ENCODE peak calls at places on chromosomes 12 and 14, in four cellular contexts. Z is stomach, Q is vagina, B is H1. N is an unnamed sample.

GRCh38 chr14:32469388-32470160 is 140.5 kb downstream of the AKAP6 start:
- DNase-seq in Z (no peak), Q (no peak), B (no peak), N (no peak)

GRCh38 chr12:12007001-12007712 is 63.6 kb upstream of the BCL2L14 start:
- DNase-seq in Z (no peak), Q (no peak), B (no peak), N (no peak)

GRCh38 chr12:56293785-56294184 is 6.3 kb downstream of the CS start:
- DNase-seq in Z (no peak), Q (no peak), B (no peak), N (no peak)

GRCh38 chr12:48165089-48166031 is 8.0 kb upstream of the ASB8 start:
- DNase-seq in Z (no peak), Q (no peak), B (no peak), N (no peak)

GRCh38 chr12:27304856-27305255 is 27.8 kb upstream of the BMAL2 start:
- DNase-seq in Z (no peak), Q (no peak), B (no peak), N (no peak)

GRCh38 chr12:121917950-121918678 is at the start of gene CFAP251:
- DNase-seq in Z (peak; percentile 99), Q (no peak), B (peak; percentile 88), N (peak; percentile 98)

GRCh38 chr12:26668847-26669246 is 164.1 kb downstream of the ITPR2 start:
- DNase-seq in Z (no peak), Q (no peak), B (no peak), N (no peak)

GRCh38 chr14:103121161-103121845 is 2.0 kb upstream of the TNFAIP2 start:
- DNase-seq in Z (no peak), Q (no peak), B (no peak), N (no peak)

GRCh38 chr14:76313303-76313702 is 62.6 kb upstream of the ESRRB start:
- DNase-seq in Z (no peak), Q (no peak), B (no peak), N (no peak)

GRCh38 chr14:81386379-81386778 is 13.7 kb downstream of the STON2 start:
- DNase-seq in Z (no peak), Q (no peak), B (no peak), N (no peak)

GRCh38 chr14:102819176-102819628 is 42.0 kb downstream of the TRAF3 start:
- DNase-seq in Z (peak; percentile 49), Q (no peak), B (no peak), N (no peak)

GRCh38 chr12:57497223-57498142 is 9.6 kb downstream of the MARS1 start:
- DNase-seq in Z (no peak), Q (no peak), B (no peak), N (no peak)

GRCh38 chr12:89461190-89461589 is 63.4 kb downstream of the GALNT4 start:
- DNase-seq in Z (no peak), Q (no peak), B (no peak), N (no peak)

GRCh38 chr14:53496668-53497067 is 343.5 kb upstream of the DDHD1 start:
- DNase-seq in Z (no peak), Q (no peak), B (no peak), N (no peak)

GRCh38 chr14:65926504-65926903 is 514.0 kb downstream of the FUT8 start:
- DNase-seq in Z (no peak), Q (no peak), B (peak; percentile 15), N (no peak)

GRCh38 chr12:63882844-63883243 is 38.3 kb downstream of the SRGAP1 start:
- DNase-seq in Z (no peak), Q (no peak), B (no peak), N (no peak)

GRCh38 chr12:119528241-119528640 is 65.3 kb upstream of the TMEM233 start:
- DNase-seq in Z (no peak), Q (no peak), B (no peak), N (no peak)

GRCh38 chr14:87097021-87097420 is 896.0 kb downstream of the GALC start:
- DNase-seq in Z (no peak), Q (no peak), B (no peak), N (no peak)

GRCh38 chr12:109461846-109462766 is 15.0 kb downstream of the KCTD10 start:
- DNase-seq in Z (peak; percentile 52), Q (no peak), B (no peak), N (peak; percentile 96)

GRCh38 chr14:104681689-104682074 is 7.7 kb upstream of the INF2 start:
- DNase-seq in Z (peak; percentile 92), Q (no peak), B (peak; percentile 82), N (peak; percentile 85)

GRCh38 chr12:121001841-121002483 is 14.3 kb downstream of the C12orf43 start:
- DNase-seq in Z (no peak), Q (no peak), B (no peak), N (no peak)

GRCh38 chr12:108843187-108843586 is 14.2 kb downstream of the SSH1 start:
- DNase-seq in Z (no peak), Q (no peak), B (no peak), N (no peak)

GRCh38 chr12:92404921-92405320 is 259.3 kb upstream of the BTG1 start:
- DNase-seq in Z (no peak), Q (no peak), B (no peak), N (no peak)

GRCh38 chr12:48961801-48962200 is 4.5 kb upstream of the ARF3 start:
- DNase-seq in Z (no peak), Q (no peak), B (no peak), N (no peak)

GRCh38 chr14:105430535-105430934 is 10.9 kb downstream of the MTA1 start:
- DNase-seq in Z (no peak), Q (no peak), B (no peak), N (no peak)

GRCh38 chr12:52819021-52819420 is 5.1 kb upstream of the KRT4 start:
- DNase-seq in Z (no peak), Q (no peak), B (no peak), N (no peak)

GRCh38 chr12:92288533-92288932 is 142.9 kb upstream of the BTG1 start:
- DNase-seq in Z (no peak), Q (no peak), B (no peak), N (no peak)

GRCh38 chr14:104227806-104228205 is 89.4 kb downstream of the KIF26A start:
- DNase-seq in Z (no peak), Q (no peak), B (no peak), N (no peak)

GRCh38 chr14:33120341-33120740 is 181.7 kb downstream of the NPAS3 start:
- DNase-seq in Z (no peak), Q (no peak), B (no peak), N (no peak)

GRCh38 chr12:18158774-18159557 is 69.0 kb upstream of the RERGL start:
- DNase-seq in Z (no peak), Q (no peak), B (no peak), N (no peak)

GRCh38 chr14:52692248-52692962 is 3.0 kb downstream of the ERO1A start:
- DNase-seq in Z (no peak), Q (no peak), B (no peak), N (no peak)

GRCh38 chr12:9750276-9751203 is 10.2 kb downstream of the CD69 start:
- DNase-seq in Z (no peak), Q (no peak), B (no peak), N (no peak)

DNA sequence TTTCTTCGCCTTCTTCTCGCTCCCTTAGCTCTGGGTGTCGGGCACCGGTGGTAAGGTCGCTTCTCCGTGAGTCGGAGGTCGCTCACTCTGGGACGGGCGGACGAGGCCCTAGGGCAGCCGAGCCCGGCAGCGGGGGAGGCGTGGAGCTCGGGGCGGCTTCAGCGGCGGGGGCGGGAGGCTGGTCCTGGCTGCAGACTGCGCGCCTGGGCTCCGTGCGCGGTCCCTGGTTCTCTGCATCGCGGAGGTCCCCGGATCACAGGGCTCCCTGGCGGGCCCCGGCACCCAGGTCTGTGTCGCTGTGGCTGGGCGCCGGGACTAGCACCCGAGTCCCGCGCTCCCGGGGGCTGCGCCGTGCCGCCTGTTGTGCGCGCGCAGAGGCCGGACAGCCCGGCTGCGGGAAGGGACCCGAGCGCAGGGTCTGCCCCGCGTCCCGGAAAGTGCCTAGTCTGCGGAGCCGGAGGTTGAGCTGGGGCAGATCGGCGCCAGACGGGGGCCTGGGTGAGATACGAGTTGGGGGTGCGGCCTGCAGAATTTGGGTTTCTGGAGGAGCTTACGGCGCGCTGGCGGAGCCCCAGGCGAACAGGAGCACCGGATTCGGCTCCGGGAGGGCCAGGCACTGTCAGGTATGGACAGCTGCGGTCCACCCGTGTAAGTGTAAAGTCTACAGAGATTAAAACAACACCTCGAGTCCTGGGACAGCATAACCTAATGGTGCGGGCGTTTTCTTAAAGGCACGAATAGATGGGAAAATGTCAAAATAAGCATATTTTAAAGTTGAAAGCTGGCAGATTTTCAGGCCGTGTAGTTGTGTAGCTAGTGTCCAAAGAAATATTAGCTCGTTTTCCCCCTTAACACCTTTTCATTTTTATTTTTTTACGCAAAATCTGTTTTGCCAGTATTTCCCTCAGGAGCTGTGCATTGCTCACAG is 722 bp downstream of the FRMD6 start:
- DNase-seq in Z (peak; percentile 38), Q (no peak), B (no peak), N (no peak)
- TF ChIP-seq POLR2AphosphoS5 in Z (no peak), Q (no peak), B (no peak), N (no peak)

DNA sequence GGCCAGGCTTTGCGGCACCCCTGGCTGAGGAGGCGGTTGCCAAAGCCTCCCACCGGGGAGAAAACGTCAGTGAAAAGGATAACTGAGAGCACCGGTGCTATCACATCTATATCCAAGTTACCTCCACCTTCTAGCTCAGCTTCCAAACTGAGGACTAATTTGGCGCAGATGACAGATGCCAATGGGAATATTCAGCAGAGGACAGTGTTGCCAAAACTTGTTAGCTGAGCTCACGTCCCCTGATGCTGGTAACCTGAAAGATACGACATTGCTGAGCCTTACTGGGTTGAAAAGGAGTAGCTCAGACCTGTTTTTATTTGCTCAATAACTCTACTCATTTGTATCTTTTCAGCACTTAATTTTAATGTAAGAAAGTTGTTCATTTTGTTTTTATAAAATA is 9.9 kb downstream of the DYRK2 start:
- DNase-seq in Z (no peak), Q (no peak), B (no peak), N (no peak)
- H3K4me1 ChIP-seq in Z (peaks cover 10% of the 10 kb centered on the region), Q (peaks cover 64% of the 10 kb centered on the region), B (peaks cover 3% of the 10 kb centered on the region), N (peaks cover 39% of the 10 kb centered on the region)

DNA sequence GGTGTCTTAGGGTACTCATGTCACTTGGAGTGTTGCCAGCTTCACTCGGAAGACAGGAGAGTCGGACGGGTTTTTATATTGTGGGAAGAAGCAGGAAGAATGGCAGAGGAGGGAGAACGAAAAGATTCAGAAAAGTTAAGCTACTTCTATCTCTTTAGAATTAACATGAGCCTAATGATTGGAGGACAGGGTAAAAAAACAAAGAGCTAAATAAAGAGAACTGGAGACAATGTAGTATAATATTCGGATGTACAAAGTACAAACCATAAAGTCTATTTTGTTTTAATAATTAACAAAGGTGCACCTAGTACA is 43.9 kb downstream of the EFCAB11 start:
- DNase-seq in Z (no peak), Q (no peak), B (no peak), N (no peak)
- H3K4me3 ChIP-seq in Z (no peak overlapping the region), Q (no peak overlapping the region), B (peak overlapping the region; percentile 19), N (no peak overlapping the region)

GRCh38 chr12:113090740-113091139 is 34.2 kb downstream of the DTX1 start:
- DNase-seq in Z (no peak), Q (no peak), B (no peak), N (no peak)
- TF ChIP-seq POLR2AphosphoS5 in Z (no peak), Q (no peak), B (no peak), N (no peak)

N was measured in suprapubic skin.